ENCODE peak calls at places on chromosome 21, in four cellular contexts. U is stimulated activated CD4-positive, alpha-beta T cell treated with anti-CD3 and anti-CD28 coated beads, Interleukin-12 subunit alpha, Interleukin-12 subunit beta, amount 100 ng/mL, for 4 hours; X is hypothalamus; C is activated CD4-positive, CD25-positive, alpha-beta regulatory T cell. Y is an unnamed sample.

GRCh38 chr21:15400905-15401304 is 328.9 kb upstream of the USP25 start:
- DNase-seq in U (no peak), X (no peak), C (no peak), Y (no peak)

GRCh38 chr21:16239659-16240265 is 510.0 kb downstream of the USP25 start:
- DNase-seq in U (no peak), X (no peak), C (no peak), Y (no peak)

GRCh38 chr21:29196021-29196663 is 65.7 kb downstream of the MAP3K7CL start:
- DNase-seq in U (peak; percentile 41), X (no peak), C (peak; percentile 33), Y (no peak)

GRCh38 chr21:21675601-21676000 is 677.4 kb downstream of the NCAM2 start:
- DNase-seq in U (no peak), X (no peak), C (no peak), Y (no peak)

GRCh38 chr21:45322231-45322959 is 34.7 kb upstream of the POFUT2 start:
- DNase-seq in U (no peak), X (no peak), C (no peak), Y (no peak)

GRCh38 chr21:37208056-37208705 is 59.0 kb downstream of the VPS26C start:
- DNase-seq in U (no peak), X (peak; percentile 17), C (no peak), Y (peak; percentile 64)

GRCh38 chr21:32949701-32950100 is 76.0 kb upstream of the OLIG2 start:
- DNase-seq in U (no peak), X (peak; percentile 11), C (no peak), Y (peak; percentile 79)

GRCh38 chr21:34498623-34499022 is 13.4 kb downstream of the KCNE1 start:
- DNase-seq in U (no peak), X (no peak), C (no peak), Y (no peak)

GRCh38 chr21:43341349-43342163 is 85.4 kb downstream of the SIK1 start:
- DNase-seq in U (no peak), X (no peak), C (no peak), Y (no peak)

GRCh38 chr21:43640437-43640836 is 18.9 kb downstream of the HSF2BP start:
- DNase-seq in U (no peak), X (no peak), C (no peak), Y (no peak)

GRCh38 chr21:42665026-42665425 is 11.6 kb downstream of the PDE9A start:
- DNase-seq in U (no peak), X (no peak), C (no peak), Y (no peak)

GRCh38 chr21:24272527-24272938 is 1334.7 kb downstream of the MRPL39 start:
- DNase-seq in U (no peak), X (no peak), C (no peak), Y (no peak)

GRCh38 chr21:44478124-44478800 is 23.0 kb downstream of the LRRC3 start:
- DNase-seq in U (no peak), X (no peak), C (no peak), Y (no peak)

GRCh38 chr21:27366846-27367245 is 400.0 kb upstream of the ADAMTS5 start:
- DNase-seq in U (no peak), X (no peak), C (no peak), Y (no peak)

GRCh38 chr21:32918467-32919140 is 107.1 kb upstream of the OLIG2 start:
- DNase-seq in U (no peak), X (no peak), C (no peak), Y (no peak)

GRCh38 chr21:25845729-25846256 is 111.0 kb downstream of the GABPA start:
- DNase-seq in U (no peak), X (no peak), C (no peak), Y (no peak)

GRCh38 chr21:44871576-44872265 is 1.8 kb downstream of the PTTG1IP start:
- DNase-seq in U (no peak), X (no peak), C (no peak), Y (no peak)

GRCh38 chr21:43971201-43971991 is 40.7 kb upstream of the TRAPPC10 start:
- DNase-seq in U (no peak), X (no peak), C (no peak), Y (no peak)

GRCh38 chr21:15671188-15671587 is 58.6 kb upstream of the USP25 start:
- DNase-seq in U (no peak), X (no peak), C (no peak), Y (no peak)

GRCh38 chr21:33402011-33402979 is 918 bp upstream of the IFNGR2 start:
- DNase-seq in U (peak; percentile 7), X (peak; percentile 18), C (no peak), Y (peak; percentile 33)

GRCh38 chr21:33278736-33279135 is 12.6 kb downstream of the IL10RB start:
- DNase-seq in U (no peak), X (no peak), C (no peak), Y (no peak)

GRCh38 chr21:15206514-15206913 is 141.7 kb upstream of the NRIP1 start:
- DNase-seq in U (no peak), X (no peak), C (no peak), Y (no peak)

GRCh38 chr21:26148834-26149354 is 21.7 kb downstream of the APP start:
- DNase-seq in U (no peak), X (no peak), C (no peak), Y (no peak)

GRCh38 chr21:44353200-44353970 is at the start of gene TRPM2:
- DNase-seq in U (no peak), X (no peak), C (no peak), Y (no peak)

GRCh38 chr21:27631471-27631870 is 664.6 kb upstream of the ADAMTS5 start:
- DNase-seq in U (no peak), X (no peak), C (no peak), Y (no peak)

GRCh38 chr21:37164742-37165141 is 91.7 kb downstream of the TTC3 start:
- DNase-seq in U (no peak), X (no peak), C (no peak), Y (no peak)

GRCh38 chr21:45494851-45495680 is 47.2 kb downstream of the SLC19A1 start:
- DNase-seq in U (no peak), X (no peak), C (no peak), Y (no peak)

GRCh38 chr21:34885636-34886553 is 163.2 kb downstream of the RUNX1 start:
- DNase-seq in U (no peak), X (no peak), C (no peak), Y (no peak)

GRCh38 chr21:42796327-42797062 is 82.8 kb downstream of the WDR4 start:
- DNase-seq in U (no peak), X (no peak), C (no peak), Y (no peak)

GRCh38 chr21:22544747-22545146 is 1546.5 kb downstream of the NCAM2 start:
- DNase-seq in U (no peak), X (no peak), C (no peak), Y (no peak)

GRCh38 chr21:46363698-46364097 is 39.7 kb downstream of the PCNT start:
- DNase-seq in U (no peak), X (no peak), C (no peak), Y (no peak)

GRCh38 chr21:45016491-45017375 is 57.6 kb upstream of the ADARB1 start:
- DNase-seq in U (no peak), X (no peak), C (no peak), Y (no peak)

Y was measured in nucleus accumbens.